ENCODE peak calls at places on chromosome 7, in eight cellular contexts. One of them, this sample, is unnamed.

GRCh38 chr7:5667391-5667790 is 114.1 kb downstream of the RNF216 start:
- DNase-seq in DND-41: no peak
- DNase-seq in heart right ventricle: no peak
- DNase-seq in aorta: no peak
- DNase-seq in MM.1S: no peak
- DNase-seq in pancreas: no peak
- DNase-seq in naive thymus-derived CD4-positive, alpha-beta T cell: no peak
- DNase-seq in AG04450: no peak
- DNase-seq in this sample: no peak

GRCh38 chr7:139853576-139854511 is 24.8 kb downstream of the TBXAS1 start:
- DNase-seq in pancreas: no peak
- DNase-seq in naive thymus-derived CD4-positive, alpha-beta T cell: no peak
- DNase-seq in DND-41: no peak
- DNase-seq in MM.1S: no peak
- DNase-seq in AG04450: peak
- DNase-seq in heart right ventricle: no peak
- DNase-seq in aorta: peak
- DNase-seq in this sample: no peak

GRCh38 chr7:134997214-134997885 is 11.0 kb downstream of the AGBL3 start:
- DNase-seq in AG04450: no peak
- DNase-seq in MM.1S: no peak
- DNase-seq in aorta: no peak
- DNase-seq in naive thymus-derived CD4-positive, alpha-beta T cell: no peak
- DNase-seq in DND-41: no peak
- DNase-seq in heart right ventricle: no peak
- DNase-seq in pancreas: no peak
- DNase-seq in this sample: no peak

GRCh38 chr7:40859965-40860543 is 725.2 kb downstream of the SUGCT start:
- DNase-seq in naive thymus-derived CD4-positive, alpha-beta T cell: no peak
- DNase-seq in pancreas: no peak
- DNase-seq in DND-41: no peak
- DNase-seq in heart right ventricle: peak
- DNase-seq in aorta: no peak
- DNase-seq in MM.1S: no peak
- DNase-seq in AG04450: no peak
- DNase-seq in this sample: no peak

GRCh38 chr7:37109016-37109415 is 339.6 kb downstream of the ELMO1 start:
- DNase-seq in heart right ventricle: no peak
- DNase-seq in aorta: no peak
- DNase-seq in MM.1S: no peak
- DNase-seq in AG04450: no peak
- DNase-seq in pancreas: no peak
- DNase-seq in naive thymus-derived CD4-positive, alpha-beta T cell: no peak
- DNase-seq in DND-41: no peak
- DNase-seq in this sample: no peak

GRCh38 chr7:151768805-151769188 is 108.1 kb downstream of the PRKAG2 start:
- DNase-seq in heart right ventricle: no peak
- DNase-seq in aorta: no peak
- DNase-seq in naive thymus-derived CD4-positive, alpha-beta T cell: no peak
- DNase-seq in pancreas: peak
- DNase-seq in MM.1S: no peak
- DNase-seq in AG04450: no peak
- DNase-seq in DND-41: no peak
- DNase-seq in this sample: no peak

GRCh38 chr7:149824301-149824741 is 13.9 kb upstream of the ZNF862 start:
- DNase-seq in pancreas: peak
- DNase-seq in MM.1S: no peak
- DNase-seq in aorta: peak
- DNase-seq in naive thymus-derived CD4-positive, alpha-beta T cell: no peak
- DNase-seq in DND-41: no peak
- DNase-seq in AG04450: no peak
- DNase-seq in heart right ventricle: no peak
- DNase-seq in this sample: no peak

GRCh38 chr7:151925446-151926335 is 30.6 kb upstream of the GALNTL5 start:
- DNase-seq in MM.1S: no peak
- DNase-seq in pancreas: no peak
- DNase-seq in AG04450: no peak
- DNase-seq in DND-41: no peak
- DNase-seq in naive thymus-derived CD4-positive, alpha-beta T cell: no peak
- DNase-seq in aorta: peak
- DNase-seq in heart right ventricle: peak
- DNase-seq in this sample: peak

GRCh38 chr7:28458732-28459131 is 46.4 kb downstream of the CREB5 start:
- DNase-seq in DND-41: no peak
- DNase-seq in pancreas: no peak
- DNase-seq in naive thymus-derived CD4-positive, alpha-beta T cell: no peak
- DNase-seq in aorta: no peak
- DNase-seq in heart right ventricle: no peak
- DNase-seq in MM.1S: no peak
- DNase-seq in AG04450: no peak
- DNase-seq in this sample: no peak

GRCh38 chr7:137760111-137760510 is 86.7 kb downstream of the DGKI start:
- DNase-seq in AG04450: no peak
- DNase-seq in aorta: no peak
- DNase-seq in DND-41: no peak
- DNase-seq in MM.1S: no peak
- DNase-seq in heart right ventricle: no peak
- DNase-seq in naive thymus-derived CD4-positive, alpha-beta T cell: no peak
- DNase-seq in pancreas: peak
- DNase-seq in this sample: no peak

GRCh38 chr7:1234794-1235500 is 2.3 kb downstream of the UNCX start:
- DNase-seq in naive thymus-derived CD4-positive, alpha-beta T cell: no peak
- DNase-seq in MM.1S: no peak
- DNase-seq in AG04450: no peak
- DNase-seq in pancreas: no peak
- DNase-seq in DND-41: no peak
- DNase-seq in aorta: peak
- DNase-seq in heart right ventricle: no peak
- DNase-seq in this sample: no peak

GRCh38 chr7:110514973-110515372 is 576.0 kb upstream of the LRRN3 start:
- DNase-seq in heart right ventricle: no peak
- DNase-seq in aorta: no peak
- DNase-seq in naive thymus-derived CD4-positive, alpha-beta T cell: no peak
- DNase-seq in DND-41: no peak
- DNase-seq in pancreas: no peak
- DNase-seq in MM.1S: no peak
- DNase-seq in AG04450: no peak
- DNase-seq in this sample: no peak

GRCh38 chr7:50659329-50659965 is 94.2 kb upstream of the DDC start:
- DNase-seq in pancreas: no peak
- DNase-seq in MM.1S: no peak
- DNase-seq in DND-41: no peak
- DNase-seq in naive thymus-derived CD4-positive, alpha-beta T cell: peak
- DNase-seq in AG04450: no peak
- DNase-seq in heart right ventricle: no peak
- DNase-seq in aorta: no peak
- DNase-seq in this sample: no peak

GRCh38 chr7:74355091-74355490 is 65.9 kb downstream of the CLIP2 start:
- DNase-seq in DND-41: no peak
- DNase-seq in AG04450: peak
- DNase-seq in naive thymus-derived CD4-positive, alpha-beta T cell: no peak
- DNase-seq in heart right ventricle: no peak
- DNase-seq in pancreas: no peak
- DNase-seq in MM.1S: no peak
- DNase-seq in aorta: peak
- DNase-seq in this sample: no peak

GRCh38 chr7:80890391-80890790 is 28.5 kb downstream of the SEMA3C start:
- DNase-seq in MM.1S: peak
- DNase-seq in heart right ventricle: no peak
- DNase-seq in pancreas: no peak
- DNase-seq in naive thymus-derived CD4-positive, alpha-beta T cell: no peak
- DNase-seq in aorta: no peak
- DNase-seq in AG04450: no peak
- DNase-seq in DND-41: no peak
- DNase-seq in this sample: no peak

GRCh38 chr7:2675256-2675764 is 12.7 kb upstream of the AMZ1 start:
- DNase-seq in MM.1S: no peak
- DNase-seq in naive thymus-derived CD4-positive, alpha-beta T cell: no peak
- DNase-seq in AG04450: no peak
- DNase-seq in aorta: no peak
- DNase-seq in DND-41: no peak
- DNase-seq in heart right ventricle: no peak
- DNase-seq in pancreas: no peak
- DNase-seq in this sample: no peak

GRCh38 chr7:28509256-28510021 is 97.1 kb downstream of the CREB5 start:
- DNase-seq in aorta: no peak
- DNase-seq in pancreas: no peak
- DNase-seq in DND-41: no peak
- DNase-seq in AG04450: no peak
- DNase-seq in naive thymus-derived CD4-positive, alpha-beta T cell: no peak
- DNase-seq in MM.1S: no peak
- DNase-seq in heart right ventricle: peak
- DNase-seq in this sample: no peak

GRCh38 chr7:116433246-116433645 is 66.3 kb upstream of the CAV2 start:
- DNase-seq in aorta: no peak
- DNase-seq in DND-41: no peak
- DNase-seq in pancreas: no peak
- DNase-seq in naive thymus-derived CD4-positive, alpha-beta T cell: no peak
- DNase-seq in heart right ventricle: no peak
- DNase-seq in MM.1S: no peak
- DNase-seq in AG04450: no peak
- DNase-seq in this sample: no peak

GRCh38 chr7:2873686-2874551 is 29.8 kb upstream of the GNA12 start:
- DNase-seq in pancreas: no peak
- DNase-seq in aorta: no peak
- DNase-seq in MM.1S: no peak
- DNase-seq in naive thymus-derived CD4-positive, alpha-beta T cell: no peak
- DNase-seq in AG04450: peak
- DNase-seq in DND-41: peak
- DNase-seq in heart right ventricle: no peak
- DNase-seq in this sample: no peak

GRCh38 chr7:45924283-45924682 is 3.2 kb upstream of the IGFBP3 start:
- DNase-seq in MM.1S: no peak
- DNase-seq in AG04450: no peak
- DNase-seq in naive thymus-derived CD4-positive, alpha-beta T cell: no peak
- DNase-seq in heart right ventricle: no peak
- DNase-seq in pancreas: peak
- DNase-seq in aorta: peak
- DNase-seq in DND-41: no peak
- DNase-seq in this sample: no peak

GRCh38 chr7:111855842-111856227 is 293.5 kb upstream of the IMMP2L start:
- DNase-seq in MM.1S: no peak
- DNase-seq in naive thymus-derived CD4-positive, alpha-beta T cell: no peak
- DNase-seq in pancreas: no peak
- DNase-seq in AG04450: no peak
- DNase-seq in DND-41: no peak
- DNase-seq in heart right ventricle: no peak
- DNase-seq in aorta: no peak
- DNase-seq in this sample: no peak

GRCh38 chr7:90889644-90890043 is 293.5 kb downstream of the CDK14 start:
- DNase-seq in AG04450: no peak
- DNase-seq in DND-41: no peak
- DNase-seq in MM.1S: no peak
- DNase-seq in aorta: no peak
- DNase-seq in heart right ventricle: no peak
- DNase-seq in naive thymus-derived CD4-positive, alpha-beta T cell: no peak
- DNase-seq in pancreas: no peak
- DNase-seq in this sample: no peak

GRCh38 chr7:107208046-107208458 is 39.2 kb downstream of the HBP1 start:
- DNase-seq in AG04450: no peak
- DNase-seq in heart right ventricle: no peak
- DNase-seq in DND-41: no peak
- DNase-seq in aorta: no peak
- DNase-seq in pancreas: no peak
- DNase-seq in naive thymus-derived CD4-positive, alpha-beta T cell: no peak
- DNase-seq in MM.1S: peak
- DNase-seq in this sample: no peak
- H3K27ac ChIP-seq in AG04450: no peak
- H3K27ac ChIP-seq in heart right ventricle: peak
- H3K27ac ChIP-seq in DND-41: no peak
- H3K27ac ChIP-seq in aorta: peak
- H3K27ac ChIP-seq in pancreas: no peak
- H3K27ac ChIP-seq in naive thymus-derived CD4-positive, alpha-beta T cell: no peak
- H3K27ac ChIP-seq in MM.1S: peak
- H3K27ac ChIP-seq in this sample: no peak

GRCh38 chr7:99210265-99210970 is 2.5 kb upstream of the KPNA7 start:
- DNase-seq in naive thymus-derived CD4-positive, alpha-beta T cell: no peak
- DNase-seq in DND-41: no peak
- DNase-seq in pancreas: no peak
- DNase-seq in aorta: no peak
- DNase-seq in MM.1S: no peak
- DNase-seq in heart right ventricle: no peak
- DNase-seq in AG04450: no peak
- DNase-seq in this sample: no peak
- H3K27ac ChIP-seq in naive thymus-derived CD4-positive, alpha-beta T cell: no peak
- H3K27ac ChIP-seq in DND-41: no peak
- H3K27ac ChIP-seq in pancreas: peak
- H3K27ac ChIP-seq in aorta: no peak
- H3K27ac ChIP-seq in MM.1S: no peak
- H3K27ac ChIP-seq in heart right ventricle: no peak
- H3K27ac ChIP-seq in AG04450: no peak
- H3K27ac ChIP-seq in this sample: no peak

DNA sequence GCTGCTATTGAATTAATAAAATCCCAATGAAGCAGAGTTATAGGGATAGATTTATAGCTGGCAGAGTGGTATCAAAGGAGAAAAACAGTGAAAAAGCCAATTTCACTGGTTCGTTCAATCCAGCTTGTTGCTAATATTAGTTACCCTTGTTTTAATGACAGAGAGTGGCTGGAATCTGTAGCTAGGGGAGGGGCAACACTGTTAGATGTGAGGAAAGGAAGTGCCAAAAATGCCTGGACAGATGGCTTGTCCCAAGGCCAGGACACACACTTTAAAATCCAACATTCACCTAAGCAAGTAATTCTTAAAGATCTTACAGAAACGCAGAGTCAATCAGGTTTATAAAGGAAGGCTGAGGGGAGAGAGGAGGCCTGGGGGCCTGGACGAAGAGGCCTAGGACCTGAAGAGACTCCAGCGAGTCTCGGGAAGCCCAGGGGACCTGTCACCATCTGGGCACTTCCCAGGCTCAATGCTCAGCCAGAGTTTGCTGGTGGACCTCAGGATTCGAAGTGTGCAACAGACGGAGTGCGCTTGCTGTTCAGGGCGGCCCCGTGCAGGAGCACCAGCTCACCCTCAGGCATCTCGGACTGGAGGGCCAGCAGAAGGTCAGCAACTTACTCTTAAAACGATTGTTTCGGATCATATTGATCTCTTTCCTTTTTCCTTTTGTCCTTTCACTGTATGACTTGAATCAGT is 36.7 kb downstream of the TMEM248 start:
- DNase-seq in heart right ventricle: no peak
- DNase-seq in naive thymus-derived CD4-positive, alpha-beta T cell: no peak
- DNase-seq in aorta: no peak
- DNase-seq in MM.1S: no peak
- DNase-seq in AG04450: no peak
- DNase-seq in DND-41: no peak
- DNase-seq in pancreas: no peak
- DNase-seq in this sample: no peak
- H3K27ac ChIP-seq in heart right ventricle: no peak
- H3K27ac ChIP-seq in naive thymus-derived CD4-positive, alpha-beta T cell: no peak
- H3K27ac ChIP-seq in aorta: peak
- H3K27ac ChIP-seq in MM.1S: no peak
- H3K27ac ChIP-seq in AG04450: no peak
- H3K27ac ChIP-seq in DND-41: no peak
- H3K27ac ChIP-seq in pancreas: no peak
- H3K27ac ChIP-seq in this sample: no peak

DNA sequence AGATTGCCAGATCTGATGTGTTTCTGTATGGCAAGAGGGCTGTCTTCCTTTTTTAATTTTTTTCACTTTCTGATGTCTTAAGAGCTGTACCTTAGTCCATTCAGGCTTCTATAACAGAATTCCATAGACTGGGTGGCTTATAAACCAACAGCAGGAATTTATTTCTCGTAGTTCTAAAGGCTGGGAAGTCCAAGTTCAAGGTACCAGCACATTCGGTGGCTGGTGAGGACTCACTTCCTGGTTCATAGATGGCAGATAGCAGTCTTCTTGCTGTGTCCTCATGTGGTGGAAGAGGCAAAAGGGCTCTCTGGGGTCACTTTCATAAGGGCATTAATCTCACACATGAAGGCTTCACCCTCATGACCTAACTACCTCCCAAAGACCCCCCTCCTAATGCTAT is 20.8 kb downstream of the GPNMB start:
- DNase-seq in heart right ventricle: no peak
- DNase-seq in DND-41: no peak
- DNase-seq in pancreas: no peak
- DNase-seq in MM.1S: no peak
- DNase-seq in naive thymus-derived CD4-positive, alpha-beta T cell: no peak
- DNase-seq in aorta: no peak
- DNase-seq in AG04450: no peak
- DNase-seq in this sample: no peak
- H3K27ac ChIP-seq in heart right ventricle: no peak
- H3K27ac ChIP-seq in DND-41: no peak
- H3K27ac ChIP-seq in pancreas: no peak
- H3K27ac ChIP-seq in MM.1S: no peak
- H3K27ac ChIP-seq in naive thymus-derived CD4-positive, alpha-beta T cell: no peak
- H3K27ac ChIP-seq in aorta: no peak
- H3K27ac ChIP-seq in AG04450: no peak
- H3K27ac ChIP-seq in this sample: no peak